ENCODE peak calls at places on chromosomes 12 and 14, in five cellular contexts. A, B, P, V and Z are unnamed samples.

GRCh38 chr14:34025325-34026017 is 74.6 kb upstream of the EGLN3 start:
- DNase-seq in P (no peak), B (no peak), V (no peak), A (no peak), Z (no peak)

GRCh38 chr12:26798013-26798412 is 35.0 kb downstream of the ITPR2 start:
- DNase-seq in V (no peak), B (peak), P (no peak), A (no peak), Z (no peak)

GRCh38 chr12:117579939-117580717 is 218.7 kb upstream of the NOS1 start:
- DNase-seq in V (no peak), B (no peak), A (no peak), P (no peak), Z (no peak)

GRCh38 chr12:42003031-42003430 is 141.6 kb downstream of the GXYLT1 start:
- DNase-seq in V (no peak), P (no peak), B (no peak), A (no peak), Z (no peak)

GRCh38 chr12:20272801-20273200 is 95.5 kb upstream of the PDE3A start:
- DNase-seq in P (no peak), A (no peak), B (no peak), V (no peak), Z (no peak)

GRCh38 chr14:68711551-68712437 is 81.1 kb downstream of the ZFP36L1 start:
- DNase-seq in B (no peak), P (no peak), V (no peak), A (peak), Z (no peak)

GRCh38 chr12:71551529-71551928 is 111.9 kb downstream of the LGR5 start:
- DNase-seq in V (no peak), B (peak), A (no peak), P (no peak), Z (no peak)

GRCh38 chr12:115422845-115423545 is 739.0 kb upstream of the TBX3 start:
- DNase-seq in V (no peak), A (no peak), P (no peak), B (no peak), Z (no peak)

GRCh38 chr14:86826641-86827040 is 1166.3 kb downstream of the GALC start:
- DNase-seq in B (no peak), V (no peak), P (no peak), A (no peak), Z (no peak)

GRCh38 chr14:60805881-60806569 is 71.5 kb downstream of the MNAT1 start:
- DNase-seq in V (peak), B (peak), A (no peak), P (peak), Z (no peak)

GRCh38 chr14:33527023-33527634 is 423.7 kb downstream of the EGLN3 start:
- DNase-seq in A (no peak), V (no peak), P (no peak), B (no peak), Z (no peak)

GRCh38 chr12:118190266-118190665 is 54.3 kb downstream of the PEBP1 start:
- DNase-seq in A (no peak), V (no peak), B (peak), P (no peak), Z (no peak)

GRCh38 chr12:108828774-108829173 is 28.6 kb downstream of the SSH1 start:
- DNase-seq in B (no peak), A (no peak), V (no peak), P (peak), Z (no peak)

GRCh38 chr14:40841886-40842285 is 764.8 kb upstream of the LRFN5 start:
- DNase-seq in A (no peak), P (no peak), B (no peak), V (no peak), Z (no peak)